ENCODE peak calls at places on chromosomes 7 and 10, in ten cellular contexts. V, G, I, Z, K, W, F, X, J and Q are unnamed samples.

GRCh38 chr7:142889825-142890224 is 4.3 kb upstream of the TRPV6 start:
- DNase-seq in V (no peak), G (no peak), I (peak; percentile 16), Z (no peak), K (no peak), W (no peak), F (no peak), X (no peak), J (no peak), Q (no peak)

GRCh38 chr7:21941570-21942224 is 4.0 kb downstream of the CDCA7L start:
- DNase-seq in V (no peak), G (peak; percentile 38), I (no peak), Z (no peak), K (no peak), W (no peak), F (no peak), X (no peak), J (peak; percentile 53), Q (peak; percentile 51)

GRCh38 chr7:2120251-2120660 is 112.5 kb downstream of the MAD1L1 start:
- DNase-seq in V (no peak), G (no peak), I (no peak), Z (no peak), K (no peak), W (no peak), F (no peak), X (no peak), J (no peak), Q (peak; percentile 12)

GRCh38 chr7:114368492-114368891 is 46.1 kb upstream of the FOXP2 start:
- DNase-seq in V (no peak), G (no peak), I (no peak), Z (no peak), K (no peak), W (no peak), F (no peak), X (no peak), J (no peak), Q (no peak)

GRCh38 chr7:3367271-3367670 is 66.2 kb downstream of the SDK1 start:
- DNase-seq in V (no peak), G (no peak), I (no peak), Z (no peak), K (no peak), W (no peak), F (no peak), X (no peak), J (no peak), Q (no peak)

GRCh38 chr7:124662937-124663336 is 102.7 kb downstream of the GPR37 start:
- DNase-seq in V (no peak), G (no peak), I (no peak), Z (no peak), K (no peak), W (no peak), F (no peak), X (no peak), J (no peak), Q (no peak)

GRCh38 chr7:143003393-143004051 is 23.4 kb downstream of the OR9A2 start:
- DNase-seq in V (no peak), G (peak; percentile 27), I (no peak), Z (peak; percentile 77), K (peak; percentile 24), W (no peak), F (no peak), X (peak; percentile 40), J (peak; percentile 58), Q (peak; percentile 60)

GRCh38 chr10:54749623-54750022 is 51.4 kb downstream of the PCDH15 start:
- DNase-seq in V (no peak), G (no peak), I (no peak), Z (peak; percentile 63), K (no peak), W (no peak), F (no peak), X (no peak), J (no peak), Q (no peak)

GRCh38 chr10:20276127-20276979 is 460.1 kb downstream of the PLXDC2 start:
- DNase-seq in V (no peak), G (peak; percentile 96), I (no peak), Z (no peak), K (no peak), W (no peak), F (no peak), X (peak; percentile 46), J (no peak), Q (no peak)
- H3K27ac ChIP-seq in V (no peak overlapping the region), G (peak overlapping the region; percentile 34), I (no peak overlapping the region), Z (no peak overlapping the region), K (no peak overlapping the region), W (no peak overlapping the region), F (no peak overlapping the region), X (peak overlapping the region; percentile 16), J (peak overlapping the region; percentile 68), Q (no peak overlapping the region)

GRCh38 chr10:100359529-100360150 is 12.6 kb downstream of the SCD start:
- DNase-seq in V (no peak), G (no peak), I (no peak), Z (no peak), K (no peak), W (no peak), F (peak; percentile 58), X (peak; percentile 46), J (peak; percentile 57), Q (peak; percentile 32)

GRCh38 chr10:100359030-100359432 is 12.0 kb downstream of the SCD start:
- DNase-seq in V (no peak), G (no peak), I (no peak), Z (no peak), K (no peak), W (no peak), F (no peak), X (peak; percentile 72), J (peak; percentile 70), Q (peak; percentile 41)

GRCh38 chr10:100355069-100355468 is 8.0 kb downstream of the SCD start:
- DNase-seq in V (no peak), G (no peak), I (no peak), Z (no peak), K (no peak), W (no peak), F (no peak), X (no peak), J (no peak), Q (no peak)

GRCh38 chr10:100356067-100357017 is 9.3 kb downstream of the SCD start:
- DNase-seq in V (no peak), G (no peak), I (no peak), Z (no peak), K (no peak), W (no peak), F (no peak), X (no peak), J (no peak), Q (no peak)

DNA sequence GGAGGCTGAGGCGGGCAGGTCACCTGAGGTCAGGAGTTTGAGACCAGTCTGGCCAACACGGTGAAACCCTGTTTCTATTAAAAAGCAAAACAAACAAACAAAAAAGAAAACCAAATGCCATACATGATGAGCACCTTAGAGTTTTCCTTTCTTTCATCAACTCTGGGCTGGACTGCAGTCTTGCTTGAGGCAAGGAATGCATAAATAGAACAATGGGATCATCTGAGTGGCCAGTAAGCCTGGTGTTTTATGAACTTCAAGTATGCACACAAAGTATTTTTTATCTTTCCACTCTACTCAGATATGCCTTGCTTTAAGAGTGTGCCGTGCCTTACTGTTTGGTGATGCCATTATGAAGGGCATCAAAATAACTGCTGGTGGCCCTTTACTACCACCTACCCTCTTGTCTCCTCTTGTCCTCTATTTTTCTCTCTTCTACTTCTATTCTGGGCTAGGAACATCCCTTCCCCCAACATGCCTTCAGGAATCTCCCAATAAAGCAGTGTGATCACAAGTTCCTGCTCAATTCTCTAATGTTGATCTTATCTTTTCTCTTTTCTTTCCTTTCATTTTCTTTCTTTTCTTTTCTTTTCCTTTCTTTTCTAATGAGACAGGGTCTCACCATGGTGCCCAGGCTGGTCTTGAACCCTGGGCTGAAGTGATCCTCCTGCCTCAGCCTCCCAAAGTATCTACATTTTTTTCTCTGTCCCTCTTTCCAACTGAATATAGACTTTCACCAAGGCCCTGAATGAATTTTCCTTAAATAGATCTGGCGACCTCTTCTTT is 10.2 kb downstream of the SCD start:
- DNase-seq in V (no peak), G (no peak), I (no peak), Z (no peak), K (no peak), W (no peak), F (no peak), X (no peak), J (no peak), Q (no peak)
- H3K36me3 ChIP-seq in V (no peaks in the 10 kb centered on the region), G (peaks cover 60% of the 10 kb centered on the region), I (peaks cover 34% of the 10 kb centered on the region), Z (peaks cover 44% of the 10 kb centered on the region), K (peaks cover 54% of the 10 kb centered on the region), W (no peaks in the 10 kb centered on the region), F (no peaks in the 10 kb centered on the region), X (no peaks in the 10 kb centered on the region), J (peaks cover 18% of the 10 kb centered on the region), Q (peaks cover 65% of the 10 kb centered on the region)

DNA sequence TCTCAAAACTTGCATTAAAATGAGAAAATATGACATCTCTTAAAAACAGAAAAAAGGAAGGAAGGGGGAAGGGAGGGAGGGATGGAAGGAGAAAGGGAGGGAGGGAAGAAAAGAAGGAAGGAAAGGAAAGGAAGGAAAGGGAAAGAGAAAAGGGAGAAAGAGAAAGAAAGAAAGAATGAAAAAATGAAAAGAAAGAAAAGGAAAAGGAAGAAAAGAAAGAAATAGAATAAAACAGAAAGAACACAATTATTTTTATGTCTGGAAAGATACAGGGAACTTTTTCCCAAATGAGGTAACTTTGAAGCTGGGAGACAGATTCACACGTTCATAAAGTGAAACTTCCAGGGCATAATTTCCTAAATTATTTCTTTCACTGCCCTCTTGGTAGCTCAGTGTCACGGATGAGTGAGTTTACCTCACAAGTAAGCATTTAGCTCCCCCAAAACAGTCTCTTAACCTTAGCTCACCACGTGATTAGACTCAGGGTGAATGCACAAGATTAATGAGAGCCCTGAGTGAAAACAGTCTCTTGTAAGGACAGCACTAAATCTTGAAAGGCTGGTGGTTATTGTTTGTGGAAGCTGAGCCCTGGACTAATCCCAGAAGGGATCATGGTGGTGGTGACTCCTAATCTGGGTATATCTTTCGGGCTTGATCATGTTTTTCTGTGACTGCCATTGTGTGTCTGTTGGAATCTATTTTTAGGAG is 74.1 kb upstream of the HDAC9 start:
- DNase-seq in V (no peak), G (no peak), I (no peak), Z (no peak), K (no peak), W (no peak), F (no peak), X (no peak), J (no peak), Q (peak; percentile 8)
- H3K27ac ChIP-seq in V (no peak overlapping the region), G (peak overlapping the region; percentile 66), I (no peak overlapping the region), Z (no peak overlapping the region), K (peak overlapping the region; percentile 64), W (no peak overlapping the region), F (no peak overlapping the region), X (no peak overlapping the region), J (peak overlapping the region; percentile 72), Q (peak overlapping the region; percentile 47)

DNA sequence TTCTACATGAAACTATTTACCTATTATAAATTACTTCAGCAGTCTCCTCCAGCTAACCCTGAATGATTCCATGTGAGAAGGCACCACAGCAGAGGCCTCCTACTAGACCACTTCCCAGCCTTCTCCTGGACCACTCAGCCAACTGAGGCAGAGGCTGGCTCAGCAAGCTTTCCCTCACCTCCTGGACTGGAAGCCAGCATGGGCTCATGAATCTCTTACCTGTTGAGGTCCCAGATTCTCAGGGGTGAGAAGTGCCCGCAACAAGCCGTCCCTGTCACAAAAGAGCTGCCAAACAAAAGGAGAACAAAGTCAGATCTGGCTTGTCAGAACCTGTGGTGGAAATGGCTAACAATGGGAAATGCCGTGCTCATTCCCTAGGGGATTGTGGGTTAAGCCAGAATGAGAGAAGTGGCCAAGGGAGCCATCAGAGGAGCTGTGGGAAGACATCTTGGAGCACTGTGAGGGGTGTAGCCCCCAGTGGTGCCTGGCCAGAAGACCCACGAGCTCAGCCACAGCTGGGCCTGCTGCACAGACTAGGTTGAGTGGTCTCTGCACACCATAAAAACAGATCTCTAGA is 36.5 kb downstream of the DPCD start:
- DNase-seq in V (no peak), G (no peak), I (no peak), Z (no peak), K (no peak), W (no peak), F (no peak), X (no peak), J (no peak), Q (peak; percentile 25)
- H3K36me3 ChIP-seq in V (peaks cover 47% of the 10 kb centered on the region), G (no peaks in the 10 kb centered on the region), I (peaks cover 51% of the 10 kb centered on the region), Z (peaks cover 2% of the 10 kb centered on the region), K (no peaks in the 10 kb centered on the region), W (peaks cover 26% of the 10 kb centered on the region), F (peaks cover 9% of the 10 kb centered on the region), X (no peaks in the 10 kb centered on the region), J (peaks cover 15% of the 10 kb centered on the region), Q (peaks cover 13% of the 10 kb centered on the region)